ENCODE peak calls at places on chromosomes 16 and 17, in four cellular contexts. I, K, R and T are unnamed samples.

GRCh38 chr16:75024591-75024990 is 25.8 kb downstream of the ZNRF1 start:
- DNase-seq in K (no peak), I (no peak), R (no peak), T (no peak)

GRCh38 chr17:48812001-48812400 is 5.0 kb downstream of the TTLL6 start:
- DNase-seq in R (no peak), K (no peak), I (no peak), T (no peak)

GRCh38 chr17:74431568-74432483 is at the start of gene GPRC5C:
- DNase-seq in R (peak; percentile 66), I (peak; percentile 95), K (peak; percentile 89), T (peak; percentile 96)

GRCh38 chr17:70168044-70168978 is 1.0 kb upstream of the KCNJ2 start:
- DNase-seq in I (peak; percentile 76), R (peak; percentile 51), K (peak; percentile 68), T (peak; percentile 60)

GRCh38 chr17:64056269-64057005 is 36.0 kb upstream of the ICAM2 start:
- DNase-seq in K (no peak), R (no peak), I (no peak), T (no peak)

GRCh38 chr17:78537217-78537860 is 39.9 kb downstream of the DNAH17 start:
- DNase-seq in K (no peak), R (no peak), I (peak; percentile 40), T (no peak)

GRCh38 chr17:82094931-82095776 is 2.9 kb downstream of the FASN start:
- DNase-seq in K (no peak), I (peak; percentile 73), R (peak; percentile 16), T (no peak)

GRCh38 chr17:82267575-82268379 is 5.7 kb downstream of the CSNK1D start:
- DNase-seq in I (peak; percentile 95), R (peak; percentile 93), K (peak; percentile 94), T (peak; percentile 91)

GRCh38 chr17:7478276-7479138 is 924 bp downstream of the ZBTB4 start:
- DNase-seq in I (peak; percentile 87), R (peak; percentile 79), K (peak; percentile 77), T (peak; percentile 81)

GRCh38 chr17:42065201-42065600 is 14.8 kb upstream of the C17orf113 start:
- DNase-seq in I (no peak), K (no peak), R (no peak), T (no peak)

GRCh38 chr16:30092373-30093010 is 768 bp upstream of the TBX6 start:
- DNase-seq in I (peak; percentile 92), K (peak; percentile 93), R (peak; percentile 69), T (peak; percentile 86)

GRCh38 chr16:87575027-87575804 is 27.1 kb upstream of the JPH3 start:
- DNase-seq in I (no peak), R (no peak), K (no peak), T (no peak)

GRCh38 chr16:23092072-23092800 is 57.0 kb downstream of the USP31 start:
- DNase-seq in I (no peak), R (no peak), K (no peak), T (no peak)

GRCh38 chr17:44987194-44987882 is 19.2 kb upstream of the C1QL1 start:
- DNase-seq in R (no peak), K (no peak), I (no peak), T (no peak)

GRCh38 chr16:14015948-14016347 is 55.2 kb upstream of the MRTFB start:
- DNase-seq in K (peak; percentile 48), R (no peak), I (no peak), T (no peak)

GRCh38 chr16:69565611-69566436 is at the start of gene NFAT5:
- DNase-seq in R (peak; percentile 90), I (peak; percentile 97), K (peak; percentile 91), T (peak; percentile 91)

GRCh38 chr16:2190659-2191445 is 5.6 kb downstream of the CASKIN1 start:
- DNase-seq in R (no peak), I (no peak), K (no peak), T (no peak)

GRCh38 chr16:77250395-77250794 is 51.2 kb downstream of the SYCE1L start:
- DNase-seq in K (no peak), R (no peak), I (no peak), T (no peak)

GRCh38 chr16:12468552-12468951 is 335.1 kb downstream of the CPPED1 start:
- DNase-seq in K (no peak), I (no peak), R (no peak), T (no peak)

GRCh38 chr16:31008154-31008950 is 2.1 kb downstream of the STX1B start:
- DNase-seq in R (no peak), K (no peak), I (no peak), T (no peak)

GRCh38 chr16:89202422-89203215 is 2.3 kb upstream of the SLC22A31 start:
- DNase-seq in K (peak; percentile 41), R (no peak), I (peak; percentile 58), T (no peak)
- H3K4me3 ChIP-seq in K (peak overlapping the region; percentile 27), R (no peak overlapping the region), I (peak overlapping the region; percentile 49), T (no peak overlapping the region)

GRCh38 chr16:4180511-4180910 is 61.4 kb downstream of the SRL start:
- DNase-seq in K (no peak), R (no peak), I (no peak), T (no peak)
- H3K4me1 ChIP-seq in K (peaks cover 15% of the 10 kb centered on the region), R (peaks cover 5% of the 10 kb centered on the region), I (peaks cover 2% of the 10 kb centered on the region), T (peaks cover 4% of the 10 kb centered on the region)

GRCh38 chr16:63789603-63790002 is 1332.3 kb downstream of the CDH11 start:
- DNase-seq in R (no peak), I (no peak), K (no peak), T (no peak)

GRCh38 chr16:63787014-63787413 is 1334.8 kb downstream of the CDH11 start:
- DNase-seq in I (no peak), R (no peak), K (no peak), T (no peak)
- H3K9me3 ChIP-seq in I (no peaks in the 10 kb centered on the region), R (no peaks in the 10 kb centered on the region), K (peaks cover 8% of the 10 kb centered on the region), T (peaks cover 18% of the 10 kb centered on the region)

DNA sequence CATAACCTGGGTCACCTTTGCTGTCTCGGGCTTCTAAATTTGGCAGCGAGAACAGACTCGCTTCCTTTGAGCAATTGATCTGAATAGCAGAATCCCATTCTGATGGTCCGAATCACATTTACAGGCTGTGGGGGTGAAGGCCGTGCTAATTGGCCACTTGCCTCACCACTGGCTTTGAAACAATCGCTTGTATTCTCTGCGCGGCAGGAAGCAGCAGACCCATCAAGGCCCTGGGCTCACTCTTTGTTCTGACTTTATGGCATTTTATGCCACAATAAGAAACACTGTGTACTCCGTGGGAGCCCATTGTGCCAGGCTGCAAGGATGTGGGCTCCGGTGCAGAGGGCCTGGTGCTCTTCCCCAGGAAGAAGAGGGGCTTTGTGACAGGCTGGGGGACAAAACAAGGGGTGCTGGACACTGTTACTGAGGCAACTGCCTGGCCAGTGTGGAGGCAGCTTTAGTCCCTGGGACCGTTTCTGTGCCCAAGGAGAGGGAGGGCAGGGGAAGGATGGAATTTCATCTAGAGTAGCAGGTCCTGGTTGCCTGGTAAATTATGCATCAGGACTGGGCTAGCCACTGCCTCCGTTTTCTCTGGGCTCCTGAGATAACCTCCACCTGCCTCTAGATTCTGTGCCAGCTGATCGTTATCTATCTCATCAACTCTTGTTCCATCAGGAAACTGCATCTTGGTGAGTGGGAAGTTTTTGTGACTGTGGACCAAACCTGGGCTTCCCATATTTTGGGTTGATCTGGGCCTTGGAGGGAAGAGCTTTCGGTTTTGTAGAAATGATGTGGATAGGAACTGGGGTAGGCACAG is 78.5 kb downstream of the MRC2 start:
- DNase-seq in R (no peak), I (no peak), K (no peak), T (no peak)
- H3K4me3 ChIP-seq in R (no peak overlapping the region), I (peak overlapping the region; percentile 48), K (peak overlapping the region; percentile 79), T (no peak overlapping the region)

GRCh38 chr16:89993971-89994370 is 25.3 kb downstream of the DBNDD1 start:
- DNase-seq in I (no peak), K (no peak), R (no peak), T (no peak)
- H3K4me1 ChIP-seq in I (no peaks in the 10 kb centered on the region), K (no peaks in the 10 kb centered on the region), R (no peaks in the 10 kb centered on the region), T (no peaks in the 10 kb centered on the region)

DNA sequence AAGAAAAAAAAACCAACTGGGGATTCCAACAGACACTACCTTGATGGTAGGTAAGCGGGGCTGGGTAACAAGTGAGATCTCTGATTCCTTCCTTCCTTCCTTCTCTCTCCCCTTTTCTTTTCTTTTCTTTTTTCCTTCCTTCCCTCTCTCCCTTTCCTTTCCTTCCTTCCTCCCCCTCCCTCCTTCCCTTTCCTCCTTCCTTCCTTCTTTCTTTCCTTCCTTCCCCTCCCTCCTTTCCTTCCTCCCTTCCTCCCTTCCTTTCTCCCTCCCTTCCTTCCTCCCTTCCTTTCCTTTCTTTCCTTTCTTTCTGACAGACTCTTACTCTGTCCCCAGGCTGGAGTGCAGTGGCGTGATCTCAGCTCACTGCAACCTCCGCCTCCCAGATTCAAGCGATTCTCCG is 20.0 kb downstream of the OR2C1 start:
- DNase-seq in R (no peak), K (no peak), I (no peak), T (no peak)
- H3K9me3 ChIP-seq in R (no peaks in the 10 kb centered on the region), K (peaks cover 70% of the 10 kb centered on the region), I (peaks cover 64% of the 10 kb centered on the region), T (peaks cover 65% of the 10 kb centered on the region)